ENCODE peak calls at places on chromosomes 3 and 15, in eight cellular contexts. K, Z, D, F, Y, S, N and C are unnamed samples.

GRCh38 chr3:27357665-27358258 is 11.4 kb downstream of the NEK10 start:
- DNase-seq in K (peak; percentile 60), Z (peak; percentile 78), D (peak; percentile 25), F (peak; percentile 29), Y (peak; percentile 66), S (peak; percentile 58), N (peak; percentile 32), C (peak; percentile 29)

GRCh38 chr3:148930785-148931184 is 60.6 kb upstream of the GYG1 start:
- DNase-seq in K (no peak), Z (no peak), D (no peak), F (no peak), Y (peak; percentile 87), S (peak; percentile 79), N (no peak), C (no peak)

GRCh38 chr15:100895721-100896120 is 16.1 kb downstream of the ALDH1A3 start:
- DNase-seq in K (no peak), Z (no peak), D (no peak), F (no peak), Y (no peak), S (no peak), N (no peak), C (no peak)

GRCh38 chr3:69094467-69095205 is 9.9 kb downstream of the ARL6IP5 start:
- DNase-seq in K (peak; percentile 56), Z (no peak), D (no peak), F (no peak), Y (peak; percentile 74), S (peak; percentile 78), N (peak; percentile 43), C (peak; percentile 56)

GRCh38 chr3:171028025-171028778 is 1.7 kb upstream of the SLC2A2 start:
- DNase-seq in K (peak; percentile 23), Z (peak; percentile 45), D (no peak), F (peak; percentile 69), Y (peak; percentile 96), S (peak; percentile 82), N (peak; percentile 18), C (no peak)

GRCh38 chr3:105866656-105867653 is 1.9 kb downstream of the CBLB start:
- DNase-seq in K (no peak), Z (peak; percentile 25), D (no peak), F (peak; percentile 38), Y (peak; percentile 47), S (peak; percentile 39), N (peak; percentile 40), C (no peak)

GRCh38 chr15:99169769-99170311 is 65.0 kb downstream of the SYNM start:
- DNase-seq in K (no peak), Z (no peak), D (no peak), F (no peak), Y (peak; percentile 89), S (no peak), N (no peak), C (no peak)

GRCh38 chr15:59812889-59813288 is 123.8 kb upstream of the BNIP2 start:
- DNase-seq in K (no peak), Z (peak; percentile 45), D (no peak), F (no peak), Y (no peak), S (no peak), N (no peak), C (no peak)

GRCh38 chr15:42367041-42367440 is 7.7 kb downstream of the CAPN3 start:
- DNase-seq in K (no peak), Z (no peak), D (no peak), F (no peak), Y (no peak), S (no peak), N (no peak), C (peak; percentile 84)

GRCh38 chr3:177824190-177824786 is 627.0 kb upstream of the TBL1XR1 start:
- DNase-seq in K (peak; percentile 16), Z (peak; percentile 84), D (no peak), F (peak; percentile 61), Y (peak; percentile 74), S (peak; percentile 34), N (peak; percentile 15), C (no peak)

GRCh38 chr15:90097475-90097874 is 4.8 kb downstream of the IDH2 start:
- DNase-seq in K (peak; percentile 2), Z (no peak), D (peak; percentile 34), F (no peak), Y (no peak), S (no peak), N (no peak), C (no peak)

GRCh38 chr3:85077018-85077417 is 118.2 kb downstream of the CADM2 start:
- DNase-seq in K (no peak), Z (no peak), D (no peak), F (no peak), Y (no peak), S (no peak), N (no peak), C (no peak)

GRCh38 chr3:84724877-84725276 is 233.9 kb upstream of the CADM2 start:
- DNase-seq in K (peak; percentile 14), Z (peak; percentile 42), D (no peak), F (no peak), Y (no peak), S (peak; percentile 96), N (no peak), C (peak; percentile 10)

GRCh38 chr3:189903562-189904250 is 217.0 kb downstream of the P3H2 start:
- DNase-seq in K (no peak), Z (no peak), D (no peak), F (no peak), Y (no peak), S (no peak), N (no peak), C (no peak)

GRCh38 chr3:151816091-151816604 is 2.2 kb downstream of the AADAC start:
- DNase-seq in K (peak; percentile 15), Z (peak; percentile 52), D (no peak), F (no peak), Y (peak; percentile 54), S (peak; percentile 57), N (no peak), C (no peak)

GRCh38 chr3:169457807-169458206 is 205.7 kb downstream of the MECOM start:
- DNase-seq in K (no peak), Z (peak; percentile 96), D (no peak), F (no peak), Y (no peak), S (no peak), N (no peak), C (no peak)

GRCh38 chr3:123084738-123085237 is 18.0 kb downstream of the PDIA5 start:
- DNase-seq in K (no peak), Z (no peak), D (no peak), F (no peak), Y (peak; percentile 50), S (no peak), N (no peak), C (no peak)

GRCh38 chr3:66303556-66303955 is 82.8 kb downstream of the SLC25A26 start:
- DNase-seq in K (no peak), Z (no peak), D (peak; percentile 26), F (no peak), Y (no peak), S (no peak), N (no peak), C (no peak)

GRCh38 chr3:117171124-117171523 is 461.5 kb downstream of the TUSC7 start:
- DNase-seq in K (no peak), Z (no peak), D (no peak), F (no peak), Y (no peak), S (no peak), N (no peak), C (no peak)

GRCh38 chr15:80286055-80286454 is 34.0 kb upstream of the CTXND1 start:
- DNase-seq in K (no peak), Z (no peak), D (no peak), F (no peak), Y (no peak), S (no peak), N (no peak), C (no peak)

GRCh38 chr3:17300441-17300840 is 415.7 kb downstream of the PLCL2 start:
- DNase-seq in K (no peak), Z (no peak), D (no peak), F (no peak), Y (no peak), S (no peak), N (no peak), C (no peak)

GRCh38 chr3:16286161-16286560 is 21.1 kb downstream of the OXNAD1 start:
- DNase-seq in K (no peak), Z (no peak), D (peak; percentile 48), F (no peak), Y (no peak), S (no peak), N (no peak), C (no peak)

GRCh38 chr3:134334901-134335280 is 39.4 kb downstream of the AMOTL2 start:
- DNase-seq in K (no peak), Z (no peak), D (no peak), F (no peak), Y (no peak), S (no peak), N (no peak), C (no peak)

GRCh38 chr15:90664650-90665287 is 52.4 kb upstream of the BLM start:
- DNase-seq in K (peak; percentile 31), Z (peak; percentile 36), D (no peak), F (peak; percentile 55), Y (peak; percentile 54), S (peak; percentile 28), N (peak; percentile 16), C (no peak)

GRCh38 chr15:64748251-64748650 is 27.1 kb downstream of the RBPMS2 start:
- DNase-seq in K (no peak), Z (no peak), D (no peak), F (no peak), Y (no peak), S (no peak), N (no peak), C (no peak)

GRCh38 chr3:132253262-132253878 is 63.8 kb upstream of the ACP3 start:
- DNase-seq in K (peak; percentile 65), Z (peak; percentile 42), D (no peak), F (no peak), Y (peak; percentile 61), S (peak; percentile 56), N (peak; percentile 49), C (peak; percentile 56)

GRCh38 chr15:94205366-94205765 is 26.0 kb upstream of the MCTP2 start:
- DNase-seq in K (no peak), Z (no peak), D (no peak), F (no peak), Y (peak; percentile 63), S (no peak), N (no peak), C (peak; percentile 50)

GRCh38 chr15:27260523-27260922 is 289.5 kb downstream of the GABRG3 start:
- DNase-seq in K (no peak), Z (peak; percentile 65), D (no peak), F (no peak), Y (no peak), S (no peak), N (no peak), C (no peak)

GRCh38 chr3:41987627-41988026 is 25.7 kb upstream of the ULK4 start:
- DNase-seq in K (no peak), Z (no peak), D (no peak), F (no peak), Y (no peak), S (no peak), N (no peak), C (peak; percentile 38)